ENCODE peak calls at places on chromosomes 3 and 15, in nine cellular contexts. A, Q, F, G, D, W, H, L and M are unnamed samples.

GRCh38 chr3:57030711-57031110 is 29.8 kb upstream of the SPATA12 start:
- DNase-seq in A (no peak), Q (no peak), F (no peak), G (no peak), D (no peak), W (no peak), H (no peak), L (no peak), M (no peak)

GRCh38 chr15:58147151-58147550 is 9.0 kb downstream of the AQP9 start:
- DNase-seq in A (no peak), Q (no peak), F (no peak), G (no peak), D (no peak), W (peak; percentile 95), H (no peak), L (no peak), M (no peak)

GRCh38 chr15:67821784-67822451 is 3.4 kb upstream of the SKOR1 start:
- DNase-seq in A (no peak), Q (no peak), F (no peak), G (no peak), D (no peak), W (no peak), H (no peak), L (no peak), M (no peak)

GRCh38 chr15:38038659-38039442 is 104.4 kb downstream of the TMCO5A start:
- DNase-seq in A (no peak), Q (no peak), F (no peak), G (no peak), D (no peak), W (no peak), H (no peak), L (peak; percentile 68), M (peak; percentile 63)

GRCh38 chr3:16280671-16281070 is 15.7 kb downstream of the OXNAD1 start:
- DNase-seq in A (no peak), Q (no peak), F (no peak), G (no peak), D (no peak), W (no peak), H (no peak), L (peak; percentile 45), M (no peak)

GRCh38 chr3:169657351-169658124 is 6.0 kb downstream of the MECOM start:
- DNase-seq in A (no peak), Q (no peak), F (no peak), G (no peak), D (no peak), W (no peak), H (no peak), L (no peak), M (no peak)

GRCh38 chr3:12935023-12935860 is 93.9 kb upstream of the RPL32 start:
- DNase-seq in A (no peak), Q (no peak), F (no peak), G (no peak), D (no peak), W (no peak), H (no peak), L (no peak), M (no peak)

GRCh38 chr15:98126326-98127090 is 166.0 kb downstream of the ARRDC4 start:
- DNase-seq in A (no peak), Q (no peak), F (no peak), G (no peak), D (no peak), W (no peak), H (no peak), L (no peak), M (no peak)

GRCh38 chr15:96276438-96277210 is 53.9 kb upstream of the NR2F2 start:
- DNase-seq in A (no peak), Q (no peak), F (no peak), G (no peak), D (no peak), W (no peak), H (no peak), L (peak; percentile 71), M (no peak)

GRCh38 chr15:40850576-40851112 is 6.8 kb downstream of the SPINT1 start:
- DNase-seq in A (no peak), Q (no peak), F (no peak), G (no peak), D (no peak), W (no peak), H (no peak), L (no peak), M (no peak)